ENCODE peak calls at places on chromosomes 16 and 17, in six cellular contexts. A is heart right ventricle, U is T-cell, H is neural crest cell, Y is dorsolateral prefrontal cortex, C is psoas muscle. Q is an unnamed sample.
A peak's percentile ranks its signal among the peaks of the same experiment; 100 is the strongest.

GRCh38 chr17:41065829-41066624 is at the start of gene KRTAP2-4:
- DNase-seq in C (no peak), Y (no peak), A (no peak), U (no peak), H (no peak), Q (no peak)

GRCh38 chr17:81515530-81516041 is 3.0 kb upstream of the ACTG1 start:
- DNase-seq in Y (no peak), H (no peak), A (no peak), U (no peak), C (peak; percentile 67), Q (peak; percentile 73)

GRCh38 chr16:35574454-35575431 is 2115.3 kb downstream of the TP53TG3F start:
- DNase-seq in Y (no peak), A (no peak), C (no peak), H (no peak), U (no peak), Q (no peak)

GRCh38 chr17:78357177-78357586 is 2.7 kb downstream of the SOCS3 start:
- DNase-seq in H (no peak), C (peak; percentile 75), A (peak; percentile 52), Y (no peak), U (no peak), Q (peak; percentile 65)

GRCh38 chr17:59725691-59726090 is 18.2 kb downstream of the VMP1 start:
- DNase-seq in H (no peak), Y (no peak), A (no peak), U (no peak), C (no peak), Q (no peak)

GRCh38 chr16:78211951-78212350 is 112.5 kb downstream of the WWOX start:
- DNase-seq in H (no peak), A (no peak), C (no peak), U (no peak), Y (no peak), Q (no peak)

GRCh38 chr16:71727545-71728324 is 3.2 kb upstream of the PHLPP2 start:
- DNase-seq in Y (no peak), A (no peak), C (no peak), U (no peak), H (no peak), Q (no peak)

GRCh38 chr16:87527055-87527724 is 34.4 kb upstream of the ZCCHC14 start:
- DNase-seq in Y (no peak), A (no peak), U (no peak), H (no peak), C (no peak), Q (no peak)

Q was measured in heart left ventricle.